ENCODE peak calls at places on chromosomes 12 and 14, in six cellular contexts. F is neuronal stem cell, Z is IMR-90, P is H1, R is mesendoderm, X is mesenchymal stem cell. S is an unnamed sample.

GRCh38 chr12:123813349-123813748 is 51.2 kb downstream of the DNAH10 start:
- DNase-seq in F (no peak), R (no peak), Z (peak; percentile 12), X (no peak), P (no peak), S (no peak)

GRCh38 chr14:90368946-90369721 is 27.7 kb upstream of the CALM1 start:
- DNase-seq in F (no peak), R (no peak), P (no peak), Z (peak; percentile 33), X (peak; percentile 26), S (no peak)

GRCh38 chr12:79983492-79983891 is 48.6 kb upstream of the PPP1R12A start:
- DNase-seq in F (no peak), R (no peak), X (peak; percentile 77), Z (peak; percentile 78), P (no peak), S (no peak)

GRCh38 chr12:73625226-73625625 is 912.4 kb upstream of the ATXN7L3B start:
- DNase-seq in P (no peak), Z (no peak), F (no peak), X (no peak), R (peak; percentile 56), S (no peak)

GRCh38 chr12:6962285-6963015 is 8.0 kb downstream of the PHB2 start:
- DNase-seq in P (no peak), R (peak; percentile 64), X (no peak), F (no peak), Z (no peak), S (peak; percentile 81)

GRCh38 chr12:55658635-55659391 is 22.1 kb downstream of the OR10P1 start:
- DNase-seq in R (no peak), F (no peak), X (no peak), Z (no peak), P (no peak), S (no peak)

GRCh38 chr14:38867561-38868150 is 235.4 kb downstream of the SEC23A start:
- DNase-seq in X (peak; percentile 83), Z (peak; percentile 79), P (peak; percentile 23), R (peak; percentile 88), F (peak; percentile 84), S (peak; percentile 78)

GRCh38 chr14:90579088-90579487 is 182.3 kb downstream of the CALM1 start:
- DNase-seq in R (no peak), F (no peak), X (no peak), P (no peak), Z (no peak), S (no peak)

GRCh38 chr12:89469361-89469760 is 55.2 kb downstream of the GALNT4 start:
- DNase-seq in X (peak; percentile 33), P (no peak), Z (peak; percentile 73), R (no peak), F (no peak), S (no peak)

GRCh38 chr12:109963743-109964429 is 32.3 kb downstream of the GIT2 start:
- DNase-seq in F (no peak), R (no peak), X (peak; percentile 55), P (no peak), Z (peak; percentile 73), S (no peak)

GRCh38 chr12:108720757-108721514 is 10.4 kb downstream of the CORO1C start:
- DNase-seq in Z (no peak), R (peak; percentile 66), X (peak; percentile 77), F (no peak), P (no peak), S (no peak)

GRCh38 chr12:47207829-47208248 is 128.1 kb upstream of the AMIGO2 start:
- DNase-seq in X (no peak), F (no peak), Z (no peak), R (no peak), P (no peak), S (no peak)

GRCh38 chr14:37709419-37710195 is 114.2 kb downstream of the TTC6 start:
- DNase-seq in R (peak; percentile 3), P (no peak), Z (peak; percentile 39), F (no peak), X (peak; percentile 41), S (no peak)

GRCh38 chr12:85363382-85364190 is 83.6 kb downstream of the ALX1 start:
- DNase-seq in Z (no peak), P (no peak), X (no peak), F (no peak), R (no peak), S (no peak)

GRCh38 chr12:127270193-127270592 is 996.8 kb upstream of the TMEM132C start:
- DNase-seq in Z (peak; percentile 50), P (no peak), X (peak; percentile 8), F (no peak), R (no peak), S (no peak)

GRCh38 chr12:77232045-77232444 is 166.7 kb upstream of the E2F7 start:
- DNase-seq in P (no peak), Z (peak; percentile 57), F (no peak), R (no peak), X (peak; percentile 8), S (no peak)

GRCh38 chr14:85437143-85437542 is 92.8 kb upstream of the FLRT2 start:
- DNase-seq in Z (peak; percentile 80), R (peak; percentile 84), X (no peak), F (no peak), P (no peak), S (no peak)

GRCh38 chr12:104964167-104964566 is 6.1 kb upstream of the SLC41A2 start:
- DNase-seq in Z (no peak), R (peak; percentile 14), P (no peak), F (no peak), X (no peak), S (no peak)

GRCh38 chr12:5964913-5965900 is 20.1 kb upstream of the ANO2 start:
- DNase-seq in Z (no peak), P (no peak), R (peak; percentile 32), F (no peak), X (no peak), S (peak; percentile 70)

GRCh38 chr14:84420236-84420635 is 1109.7 kb upstream of the FLRT2 start:
- DNase-seq in Z (no peak), F (no peak), P (no peak), X (peak; percentile 2), R (no peak), S (no peak)

GRCh38 chr14:21121106-21121505 is 20.2 kb downstream of the TMEM253 start:
- DNase-seq in X (no peak), Z (no peak), R (no peak), F (no peak), P (no peak), S (no peak)

GRCh38 chr14:60133487-60133886 is 31.7 kb downstream of the DHRS7 start:
- DNase-seq in X (no peak), R (no peak), Z (peak; percentile 16), P (no peak), F (no peak), S (no peak)

GRCh38 chr14:37539992-37540391 is 55.1 kb downstream of the FOXA1 start:
- DNase-seq in Z (no peak), P (no peak), F (no peak), R (no peak), X (no peak), S (no peak)

GRCh38 chr14:104582005-104582404 is 2.4 kb downstream of the C14orf180 start:
- DNase-seq in R (no peak), F (no peak), P (no peak), Z (no peak), X (no peak), S (no peak)

GRCh38 chr14:26702721-26703250 is 105.0 kb upstream of the NOVA1 start:
- DNase-seq in X (peak; percentile 25), R (peak; percentile 1), P (no peak), F (no peak), Z (no peak), S (no peak)

DNA sequence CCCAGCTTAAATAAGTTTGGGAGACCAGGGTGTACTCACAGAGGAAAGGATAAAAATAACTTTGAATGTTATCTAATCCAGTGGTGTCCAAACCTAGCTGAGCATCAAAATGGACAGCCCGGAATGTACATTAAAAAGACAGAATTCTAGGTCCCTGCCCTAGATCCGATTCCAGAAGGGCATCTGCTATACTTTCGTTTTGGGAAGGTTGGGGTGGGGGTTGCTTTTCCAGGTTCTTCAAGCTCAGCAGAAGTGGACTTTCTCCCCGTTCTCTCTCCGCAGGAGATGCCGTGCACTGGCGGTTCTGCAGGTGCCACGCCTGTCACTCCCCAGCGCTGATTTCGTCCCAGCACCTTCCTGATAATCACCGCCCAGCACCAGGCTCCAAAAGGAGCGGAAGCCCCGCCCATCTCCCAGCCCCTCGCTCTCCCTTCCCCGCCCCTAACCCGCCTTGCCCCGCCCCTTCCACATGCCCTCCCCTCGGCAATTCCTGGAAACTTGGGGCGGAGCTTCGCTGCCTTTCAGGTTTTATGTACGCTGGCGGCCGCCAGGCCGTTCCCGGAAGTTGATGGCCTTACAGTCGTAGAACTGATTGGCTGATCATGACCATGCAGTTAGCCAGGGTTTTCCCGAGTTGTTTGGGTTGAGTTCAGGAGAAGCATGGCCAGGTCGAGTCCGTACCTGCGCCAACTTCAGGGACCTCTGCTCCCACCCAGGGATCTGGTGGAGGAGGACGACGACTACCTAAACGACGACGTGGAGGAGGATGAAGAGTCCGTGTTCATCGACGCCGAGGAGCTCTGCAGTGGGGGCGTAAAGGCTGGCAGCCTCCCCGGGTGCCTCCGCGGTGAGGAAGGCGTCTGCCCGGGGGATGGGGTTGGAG is at the start of gene HELB:
- DNase-seq in R (peak; percentile 99), X (peak; percentile 97), P (peak; percentile 96), Z (peak; percentile 95), F (peak; percentile 93), S (peak; percentile 99)
- H2BK15ac ChIP-seq in R (no peak within 1 kb of the TSS), X (no peak within 1 kb of the TSS), P (peak within 1 kb of the TSS; percentile 96), Z (peak within 1 kb of the TSS; percentile 48), F (peak within 1 kb of the TSS; percentile 78), S (no peak within 1 kb of the TSS)

GRCh38 chr14:92948647-92949046 is 25.7 kb downstream of the CHGA start:
- DNase-seq in R (no peak), Z (no peak), P (no peak), F (no peak), X (no peak), S (no peak)
- H2BK15ac ChIP-seq in R (no peak overlapping the region), Z (no peak overlapping the region), P (no peak overlapping the region), F (no peak overlapping the region), X (no peak overlapping the region), S (no peak overlapping the region)

GRCh38 chr12:95339086-95339788 is 121.6 kb downstream of the VEZT start:
- DNase-seq in P (no peak), R (no peak), F (no peak), X (no peak), Z (no peak), S (no peak)

GRCh38 chr12:95337176-95337575 is 119.6 kb downstream of the VEZT start:
- DNase-seq in P (no peak), X (no peak), F (no peak), R (no peak), Z (peak; percentile 12), S (no peak)

GRCh38 chr12:95336387-95337067 is 118.9 kb downstream of the VEZT start:
- DNase-seq in X (peak; percentile 83), Z (peak; percentile 85), F (peak; percentile 77), R (peak; percentile 94), P (peak; percentile 78), S (peak; percentile 91)

GRCh38 chr12:95335948-95336347 is 118.3 kb downstream of the VEZT start:
- DNase-seq in R (no peak), Z (peak; percentile 51), F (no peak), X (no peak), P (no peak), S (no peak)
- H2BK15ac ChIP-seq in R (no peak overlapping the region), Z (peak overlapping the region; percentile 75), F (no peak overlapping the region), X (no peak overlapping the region), P (no peak overlapping the region), S (no peak overlapping the region)

DNA sequence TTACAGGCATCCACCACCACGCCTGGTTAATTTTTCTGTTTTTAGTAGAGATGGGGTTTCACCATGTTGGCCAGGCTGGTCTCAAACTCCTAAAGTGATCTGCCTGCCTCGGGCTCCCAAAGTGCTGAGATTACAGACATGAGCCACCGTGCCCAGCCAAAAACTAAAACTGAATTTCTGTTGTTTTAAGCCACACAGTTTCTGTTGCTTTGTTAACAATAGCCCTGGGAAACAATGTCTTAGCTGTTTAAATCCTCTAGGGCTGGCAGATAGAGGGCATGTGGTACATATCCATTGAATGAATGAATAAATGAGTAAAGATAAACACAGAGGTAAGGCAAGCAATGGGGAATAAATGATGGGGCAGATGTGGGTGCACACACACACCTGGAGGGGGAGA is 8.0 kb upstream of the EIF5 start:
- DNase-seq in R (no peak), F (no peak), X (no peak), Z (no peak), P (no peak), S (no peak)
- H2BK15ac ChIP-seq in R (no peak overlapping the region), F (no peak overlapping the region), X (no peak overlapping the region), Z (no peak overlapping the region), P (no peak overlapping the region), S (no peak overlapping the region)